ENCODE peak calls at places on chromosomes 3 and 15, in five cellular contexts. H, V, B, M and W are unnamed samples.

GRCh38 chr15:70493787-70494514 is 269.4 kb downstream of the UACA start:
- DNase-seq in B (peak), H (no peak), M (no peak), V (no peak), W (no peak)

GRCh38 chr3:105829229-105829628 is 39.6 kb downstream of the CBLB start:
- DNase-seq in H (no peak), M (peak), V (no peak), B (no peak), W (no peak)

GRCh38 chr3:114928989-114929620 is 218.0 kb downstream of the ZBTB20 start:
- DNase-seq in B (peak), H (no peak), M (peak), V (no peak), W (no peak)

GRCh38 chr3:116280130-116280740 is 165.1 kb downstream of the LSAMP start:
- DNase-seq in B (no peak), V (no peak), M (no peak), H (no peak), W (no peak)

GRCh38 chr3:17157713-17158112 is 273.0 kb downstream of the PLCL2 start:
- DNase-seq in M (no peak), H (no peak), V (no peak), B (peak), W (no peak)

GRCh38 chr3:188165596-188165995 is 11.6 kb downstream of the LPP start:
- DNase-seq in M (no peak), H (no peak), V (no peak), B (no peak), W (no peak)

GRCh38 chr3:197023241-197023997 is 6.2 kb downstream of the MELTF start:
- DNase-seq in M (no peak), H (no peak), B (no peak), V (no peak), W (no peak)

GRCh38 chr15:68113273-68113672 is 59.2 kb downstream of the PIAS1 start:
- DNase-seq in V (no peak), B (peak), H (no peak), M (peak), W (no peak)

GRCh38 chr15:58344164-58345070 is 87.4 kb upstream of the LIPC start:
- DNase-seq in B (no peak), V (no peak), M (no peak), H (no peak), W (no peak)

GRCh38 chr3:188280627-188281026 is 126.7 kb downstream of the LPP start:
- DNase-seq in B (no peak), M (no peak), H (no peak), V (no peak), W (no peak)

GRCh38 chr15:26721231-26721630 is 51.6 kb downstream of the GABRB3 start:
- DNase-seq in B (no peak), M (no peak), V (no peak), H (no peak), W (no peak)

GRCh38 chr3:166263460-166263859 is 426.2 kb upstream of the BCHE start:
- DNase-seq in M (no peak), H (no peak), V (no peak), B (no peak), W (no peak)

GRCh38 chr3:147387550-147388394 is 18.6 kb downstream of the ZIC4 start:
- DNase-seq in B (no peak), H (no peak), V (no peak), M (no peak), W (no peak)

DNA sequence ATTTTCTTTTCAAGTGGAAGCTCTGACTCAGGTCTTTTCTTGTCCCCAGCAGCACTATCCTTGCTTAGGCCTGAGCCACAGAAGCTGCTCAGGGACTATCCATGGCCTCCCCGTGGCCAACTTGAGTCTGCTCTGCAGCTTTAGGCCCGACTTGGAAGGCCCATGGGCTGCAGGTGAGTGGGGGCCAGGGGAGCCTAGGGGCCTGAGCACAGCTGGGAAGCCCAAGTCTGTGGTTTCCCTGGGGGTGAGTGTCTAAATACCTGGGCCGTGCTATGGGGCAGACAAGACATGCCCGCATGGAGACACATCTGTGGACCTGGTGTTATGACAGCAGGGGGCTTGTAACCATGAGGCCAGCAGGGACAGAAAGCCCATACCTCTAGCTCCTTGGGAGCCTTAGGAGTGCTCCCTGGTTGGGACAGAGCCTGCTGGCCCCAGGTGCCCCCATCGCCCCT is at the start of gene PTH1R:
- DNase-seq in H (no peak), B (no peak), M (no peak), V (no peak), W (no peak)
- H3K27ac ChIP-seq in H (no peak), B (no peak), M (peak), V (no peak), W (peak)

GRCh38 chr3:123842711-123843110 is 41.4 kb downstream of the MYLK start:
- DNase-seq in M (no peak), V (no peak), H (no peak), B (no peak), W (no peak)

GRCh38 chr3:123841476-123842238 is 42.5 kb downstream of the MYLK start:
- DNase-seq in H (no peak), V (no peak), M (no peak), B (peak), W (no peak)

GRCh38 chr3:123843668-123844067 is 40.5 kb downstream of the MYLK start:
- DNase-seq in B (peak), M (peak), H (no peak), V (no peak), W (no peak)

DNA sequence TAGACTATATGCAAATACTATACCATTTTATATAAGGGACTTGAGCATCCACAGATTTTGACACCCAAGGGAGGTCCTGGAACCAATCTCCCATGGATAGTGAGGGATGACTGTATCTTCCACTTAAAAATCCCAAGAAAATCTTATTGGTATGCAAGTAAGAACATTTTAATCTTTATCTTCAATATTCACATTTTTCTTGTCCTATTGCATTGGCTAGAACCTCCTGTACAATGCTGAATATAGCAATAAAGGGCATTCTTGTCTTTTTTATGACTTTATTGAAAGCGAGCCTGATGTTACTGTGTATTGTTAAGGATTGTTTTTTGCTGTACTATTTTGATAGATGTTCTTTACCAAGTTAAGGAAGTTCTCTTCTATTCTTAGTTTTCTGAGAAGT is 36.9 kb downstream of the MYLK start:
- DNase-seq in B (no peak), H (no peak), M (no peak), V (no peak), W (no peak)
- H3K27ac ChIP-seq in B (no peak), H (no peak), M (no peak), V (no peak), W (no peak)

GRCh38 chr3:58356054-58356453 is 23.4 kb downstream of the PXK start:
- DNase-seq in B (peak), V (no peak), M (no peak), H (no peak), W (no peak)
- H3K27ac ChIP-seq in B (no peak), V (no peak), M (no peak), H (no peak), W (no peak)

DNA sequence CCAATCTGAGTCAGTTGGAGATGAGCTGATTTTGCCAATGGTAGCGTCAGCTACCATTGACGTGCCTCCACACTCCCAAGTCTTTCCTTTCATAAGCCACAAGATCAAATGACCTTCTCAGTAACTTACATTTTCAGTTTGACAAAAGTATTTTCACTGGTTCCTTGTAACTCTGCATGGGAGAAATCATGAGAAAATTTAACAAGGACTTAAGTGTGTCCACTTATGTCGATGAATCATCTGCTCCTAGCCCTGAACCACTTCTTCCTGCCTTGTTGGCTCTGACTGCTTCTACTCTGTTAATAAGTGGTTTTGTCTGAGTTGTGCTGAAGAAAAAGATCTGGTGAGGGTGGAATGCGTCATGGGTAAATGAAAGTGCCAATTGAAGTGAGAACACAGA is 101.2 kb downstream of the NFKBIZ start:
- DNase-seq in M (peak), H (no peak), B (peak), V (no peak), W (no peak)
- H3K27ac ChIP-seq in M (peak), H (no peak), B (peak), V (no peak), W (no peak)

DNA sequence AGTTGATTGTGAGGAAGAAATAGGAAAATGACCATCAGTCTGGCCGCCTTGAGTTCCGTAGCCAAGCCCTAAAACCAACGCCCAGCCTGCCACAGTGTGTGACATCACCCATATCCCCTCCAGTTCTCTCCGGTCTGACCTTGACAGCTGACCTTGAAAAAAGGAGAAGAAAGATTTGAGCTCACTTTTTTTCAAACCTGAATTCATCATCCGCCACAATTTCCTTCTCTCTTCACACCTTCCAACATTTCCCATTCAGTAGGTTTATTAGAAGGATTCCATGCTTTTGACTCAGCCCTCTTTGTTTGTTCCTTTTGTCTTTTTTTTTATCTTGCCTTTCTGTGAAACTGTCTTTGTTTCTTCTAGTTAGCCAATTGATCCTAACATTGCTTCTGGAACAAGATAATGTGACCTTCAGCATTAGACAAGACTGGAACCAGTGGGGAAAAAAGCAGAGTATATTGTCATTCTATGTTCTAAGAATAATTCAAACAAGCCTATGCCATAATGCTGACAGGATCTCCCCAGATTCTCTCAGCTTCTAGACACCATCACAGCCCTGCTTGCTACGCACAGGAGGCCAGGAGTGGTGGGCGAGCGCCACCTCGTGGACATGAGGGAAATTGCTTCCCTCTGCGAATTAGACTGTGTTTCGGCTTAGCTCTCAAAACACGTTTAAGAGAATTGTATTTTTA is 283.1 kb downstream of the FGF12 start:
- DNase-seq in B (peak), V (peak), M (peak), H (peak), W (peak)
- H3K27ac ChIP-seq in B (no peak), V (no peak), M (no peak), H (no peak), W (no peak)

GRCh38 chr3:45946875-45947274 is 3.6 kb downstream of the CXCR6 start:
- DNase-seq in M (no peak), B (no peak), H (no peak), V (no peak), W (no peak)

GRCh38 chr3:45946307-45946706 is 3.0 kb downstream of the CXCR6 start:
- DNase-seq in V (no peak), M (no peak), H (no peak), B (peak), W (no peak)

GRCh38 chr3:45947361-45947760 is 4.1 kb downstream of the CXCR6 start:
- DNase-seq in M (no peak), V (no peak), B (peak), H (no peak), W (no peak)

GRCh38 chr3:45943207-45943846 is at the start of gene CXCR6:
- DNase-seq in H (no peak), V (no peak), M (no peak), B (peak), W (no peak)

GRCh38 chr3:45944830-45945620 is 1.8 kb downstream of the CXCR6 start:
- DNase-seq in H (no peak), M (no peak), V (no peak), B (no peak), W (no peak)
- H3K27ac ChIP-seq in H (no peak), M (no peak), V (peak), B (no peak), W (no peak)

GRCh38 chr3:132289311-132289710 is 27.9 kb upstream of the ACP3 start:
- DNase-seq in M (peak), B (peak), V (no peak), H (no peak), W (no peak)

GRCh38 chr3:132293231-132293630 is 24.0 kb upstream of the ACP3 start:
- DNase-seq in M (no peak), V (no peak), H (no peak), B (no peak), W (no peak)

GRCh38 chr3:132288357-132288756 is 28.9 kb upstream of the ACP3 start:
- DNase-seq in M (peak), V (no peak), H (no peak), B (peak), W (no peak)

GRCh38 chr3:132290833-132291232 is 26.4 kb upstream of the ACP3 start:
- DNase-seq in B (peak), V (no peak), M (peak), H (no peak), W (no peak)

DNA sequence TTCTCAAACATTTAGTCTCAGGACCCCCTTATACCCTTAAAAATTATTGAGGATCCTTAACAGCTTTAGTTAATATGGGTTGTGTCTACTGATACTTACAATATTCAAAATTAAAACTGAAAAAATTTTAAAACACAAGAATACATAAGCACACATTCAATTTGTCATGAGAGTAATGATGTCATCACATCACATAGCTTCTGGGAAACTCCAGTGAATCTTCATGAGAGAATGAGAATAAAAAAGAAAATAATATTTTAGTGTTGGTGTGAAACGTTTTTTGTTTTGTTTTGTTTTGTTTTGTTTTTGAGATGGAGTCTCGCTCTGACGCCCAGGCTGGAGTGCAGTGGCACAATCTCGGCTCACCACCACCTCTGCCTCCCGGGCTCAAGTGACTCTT is 25.1 kb upstream of the ACP3 start:
- DNase-seq in M (no peak), V (no peak), B (peak), H (no peak), W (no peak)
- H3K27ac ChIP-seq in M (no peak), V (no peak), B (no peak), H (no peak), W (no peak)